ENCODE peak calls at places on chromosome 22, in four cellular contexts. One of them, this sample, is unnamed.

GRCh38 chr22:35742342-35743100 is 24.8 kb downstream of the APOL5 start:
- DNase-seq in CD4-positive, alpha-beta memory T cell: no peak
- DNase-seq in neural progenitor cell: no peak
- DNase-seq in GM12865: no peak
- DNase-seq in this sample: no peak

GRCh38 chr22:44917372-44918165 is 92.2 kb downstream of the PHF21B start:
- DNase-seq in CD4-positive, alpha-beta memory T cell: no peak
- DNase-seq in neural progenitor cell: no peak
- DNase-seq in GM12865: no peak
- DNase-seq in this sample: peak

GRCh38 chr22:19855504-19856409 is 1.1 kb upstream of the GNB1L start:
- DNase-seq in CD4-positive, alpha-beta memory T cell: peak
- DNase-seq in neural progenitor cell: no peak
- DNase-seq in GM12865: peak
- DNase-seq in this sample: peak

GRCh38 chr22:22235564-22235963 is 9.0 kb upstream of the VPREB1 start:
- DNase-seq in CD4-positive, alpha-beta memory T cell: peak
- DNase-seq in neural progenitor cell: peak
- DNase-seq in GM12865: peak
- DNase-seq in this sample: peak

GRCh38 chr22:30047364-30047738 is 32.9 kb upstream of the HORMAD2 start:
- DNase-seq in CD4-positive, alpha-beta memory T cell: peak
- DNase-seq in neural progenitor cell: no peak
- DNase-seq in GM12865: peak
- DNase-seq in this sample: peak

GRCh38 chr22:26567610-26568009 is 22.3 kb downstream of the TPST2 start:
- DNase-seq in CD4-positive, alpha-beta memory T cell: no peak
- DNase-seq in neural progenitor cell: no peak
- DNase-seq in GM12865: no peak
- DNase-seq in this sample: no peak

GRCh38 chr22:31680764-31681624 is 19.0 kb upstream of the PISD start:
- DNase-seq in CD4-positive, alpha-beta memory T cell: no peak
- DNase-seq in neural progenitor cell: no peak
- DNase-seq in GM12865: no peak
- DNase-seq in this sample: no peak

GRCh38 chr22:44664149-44664548 is 37.9 kb upstream of the PRR5 start:
- DNase-seq in CD4-positive, alpha-beta memory T cell: peak
- DNase-seq in neural progenitor cell: no peak
- DNase-seq in GM12865: peak
- DNase-seq in this sample: no peak

GRCh38 chr22:23281406-23282088 is 101.2 kb downstream of the BCR start:
- DNase-seq in CD4-positive, alpha-beta memory T cell: peak
- DNase-seq in neural progenitor cell: peak
- DNase-seq in GM12865: peak
- DNase-seq in this sample: peak

GRCh38 chr22:39908121-39908520 is 7.2 kb downstream of the GRAP2 start:
- DNase-seq in CD4-positive, alpha-beta memory T cell: no peak
- DNase-seq in neural progenitor cell: peak
- DNase-seq in GM12865: no peak
- DNase-seq in this sample: no peak
- H3K4me3 ChIP-seq in CD4-positive, alpha-beta memory T cell: peak
- H3K4me3 ChIP-seq in neural progenitor cell: no peak
- H3K4me3 ChIP-seq in GM12865: no peak
- H3K4me3 ChIP-seq in this sample: no peak

DNA sequence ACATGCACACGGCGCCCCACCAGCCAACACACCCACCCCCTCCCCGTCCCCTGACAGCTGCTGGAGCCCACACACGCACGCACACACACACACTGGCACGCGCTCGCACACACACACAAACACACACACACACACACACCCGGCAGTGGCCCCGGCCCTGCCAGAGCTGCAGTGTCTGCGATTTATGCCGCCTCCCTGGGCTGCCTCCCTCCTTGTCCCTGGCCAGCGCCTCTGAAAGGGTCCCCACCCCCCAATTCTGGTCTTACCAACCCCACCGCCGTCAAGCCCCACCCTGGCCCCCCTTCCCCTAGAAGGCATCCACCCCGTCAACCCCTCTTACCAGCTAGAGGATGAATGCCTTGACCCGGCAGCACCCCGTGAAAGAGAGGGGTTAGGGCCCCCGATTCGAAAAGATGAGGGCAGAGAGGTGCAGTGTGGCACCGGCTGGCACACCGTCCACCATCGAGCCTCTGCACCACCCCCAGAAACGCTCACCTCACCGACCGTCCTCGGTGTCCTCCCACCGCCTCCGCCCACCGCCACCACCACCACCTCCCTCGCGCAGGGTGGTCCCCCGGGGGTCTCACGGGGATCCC is 649 bp downstream of the ELFN2 start:
- DNase-seq in CD4-positive, alpha-beta memory T cell: no peak
- DNase-seq in neural progenitor cell: no peak
- DNase-seq in GM12865: no peak
- DNase-seq in this sample: no peak
- H3K4me3 ChIP-seq in CD4-positive, alpha-beta memory T cell: no peak
- H3K4me3 ChIP-seq in neural progenitor cell: peak
- H3K4me3 ChIP-seq in GM12865: no peak
- H3K4me3 ChIP-seq in this sample: peak

GRCh38 chr22:40416267-40416570 is 45.8 kb downstream of the SGSM3 start:
- DNase-seq in CD4-positive, alpha-beta memory T cell: no peak
- DNase-seq in neural progenitor cell: no peak
- DNase-seq in GM12865: no peak
- DNase-seq in this sample: no peak

GRCh38 chr22:40413873-40414272 is 43.5 kb downstream of the SGSM3 start:
- DNase-seq in CD4-positive, alpha-beta memory T cell: no peak
- DNase-seq in neural progenitor cell: no peak
- DNase-seq in GM12865: no peak
- DNase-seq in this sample: no peak

GRCh38 chr22:40415531-40416266 is 45.3 kb downstream of the SGSM3 start:
- DNase-seq in CD4-positive, alpha-beta memory T cell: no peak
- DNase-seq in neural progenitor cell: no peak
- DNase-seq in GM12865: peak
- DNase-seq in this sample: peak

GRCh38 chr22:40414306-40414705 is 43.9 kb downstream of the SGSM3 start:
- DNase-seq in CD4-positive, alpha-beta memory T cell: no peak
- DNase-seq in neural progenitor cell: no peak
- DNase-seq in GM12865: no peak
- DNase-seq in this sample: no peak

GRCh38 chr22:40414838-40415505 is 44.6 kb downstream of the SGSM3 start:
- DNase-seq in CD4-positive, alpha-beta memory T cell: no peak
- DNase-seq in neural progenitor cell: no peak
- DNase-seq in GM12865: peak
- DNase-seq in this sample: peak
- H3K4me3 ChIP-seq in CD4-positive, alpha-beta memory T cell: no peak
- H3K4me3 ChIP-seq in neural progenitor cell: no peak
- H3K4me3 ChIP-seq in GM12865: no peak
- H3K4me3 ChIP-seq in this sample: no peak

GRCh38 chr22:38649841-38650522 is 6.2 kb downstream of the FAM227A start:
- DNase-seq in CD4-positive, alpha-beta memory T cell: no peak
- DNase-seq in neural progenitor cell: no peak
- DNase-seq in GM12865: no peak
- DNase-seq in this sample: no peak

GRCh38 chr22:38641476-38641875 is 14.7 kb downstream of the FAM227A start:
- DNase-seq in CD4-positive, alpha-beta memory T cell: no peak
- DNase-seq in neural progenitor cell: no peak
- DNase-seq in GM12865: no peak
- DNase-seq in this sample: no peak

GRCh38 chr22:38645430-38645829 is 10.8 kb downstream of the FAM227A start:
- DNase-seq in CD4-positive, alpha-beta memory T cell: no peak
- DNase-seq in neural progenitor cell: no peak
- DNase-seq in GM12865: no peak
- DNase-seq in this sample: no peak
- H3K4me3 ChIP-seq in CD4-positive, alpha-beta memory T cell: no peak
- H3K4me3 ChIP-seq in neural progenitor cell: no peak
- H3K4me3 ChIP-seq in GM12865: no peak
- H3K4me3 ChIP-seq in this sample: no peak

GRCh38 chr22:43409800-43410199 is 2.0 kb upstream of the MPPED1 start:
- DNase-seq in CD4-positive, alpha-beta memory T cell: no peak
- DNase-seq in neural progenitor cell: no peak
- DNase-seq in GM12865: no peak
- DNase-seq in this sample: peak

GRCh38 chr22:43411040-43411919 is 534 bp upstream of the MPPED1 start:
- DNase-seq in CD4-positive, alpha-beta memory T cell: no peak
- DNase-seq in neural progenitor cell: peak
- DNase-seq in GM12865: no peak
- DNase-seq in this sample: peak

GRCh38 chr22:43412808-43413785 is 1.3 kb downstream of the MPPED1 start:
- DNase-seq in CD4-positive, alpha-beta memory T cell: no peak
- DNase-seq in neural progenitor cell: peak
- DNase-seq in GM12865: no peak
- DNase-seq in this sample: peak

GRCh38 chr22:43413826-43414225 is 2.0 kb downstream of the MPPED1 start:
- DNase-seq in CD4-positive, alpha-beta memory T cell: no peak
- DNase-seq in neural progenitor cell: no peak
- DNase-seq in GM12865: no peak
- DNase-seq in this sample: no peak

GRCh38 chr22:43411981-43412807 is at the start of gene MPPED1:
- DNase-seq in CD4-positive, alpha-beta memory T cell: no peak
- DNase-seq in neural progenitor cell: peak
- DNase-seq in GM12865: no peak
- DNase-seq in this sample: peak
- H3K4me3 ChIP-seq in CD4-positive, alpha-beta memory T cell: no peak
- H3K4me3 ChIP-seq in neural progenitor cell: peak
- H3K4me3 ChIP-seq in GM12865: no peak
- H3K4me3 ChIP-seq in this sample: peak

GRCh38 chr22:32805586-32805881 is 4.0 kb downstream of the TIMP3 start:
- DNase-seq in CD4-positive, alpha-beta memory T cell: no peak
- DNase-seq in neural progenitor cell: no peak
- DNase-seq in GM12865: no peak
- DNase-seq in this sample: no peak

GRCh38 chr22:32804036-32804435 is 2.5 kb downstream of the TIMP3 start:
- DNase-seq in CD4-positive, alpha-beta memory T cell: no peak
- DNase-seq in neural progenitor cell: no peak
- DNase-seq in GM12865: no peak
- DNase-seq in this sample: no peak

GRCh38 chr22:32803020-32803758 is 1.7 kb downstream of the TIMP3 start:
- DNase-seq in CD4-positive, alpha-beta memory T cell: no peak
- DNase-seq in neural progenitor cell: peak
- DNase-seq in GM12865: no peak
- DNase-seq in this sample: peak

GRCh38 chr22:32806296-32806695 is 4.8 kb downstream of the TIMP3 start:
- DNase-seq in CD4-positive, alpha-beta memory T cell: no peak
- DNase-seq in neural progenitor cell: no peak
- DNase-seq in GM12865: no peak
- DNase-seq in this sample: no peak

DNA sequence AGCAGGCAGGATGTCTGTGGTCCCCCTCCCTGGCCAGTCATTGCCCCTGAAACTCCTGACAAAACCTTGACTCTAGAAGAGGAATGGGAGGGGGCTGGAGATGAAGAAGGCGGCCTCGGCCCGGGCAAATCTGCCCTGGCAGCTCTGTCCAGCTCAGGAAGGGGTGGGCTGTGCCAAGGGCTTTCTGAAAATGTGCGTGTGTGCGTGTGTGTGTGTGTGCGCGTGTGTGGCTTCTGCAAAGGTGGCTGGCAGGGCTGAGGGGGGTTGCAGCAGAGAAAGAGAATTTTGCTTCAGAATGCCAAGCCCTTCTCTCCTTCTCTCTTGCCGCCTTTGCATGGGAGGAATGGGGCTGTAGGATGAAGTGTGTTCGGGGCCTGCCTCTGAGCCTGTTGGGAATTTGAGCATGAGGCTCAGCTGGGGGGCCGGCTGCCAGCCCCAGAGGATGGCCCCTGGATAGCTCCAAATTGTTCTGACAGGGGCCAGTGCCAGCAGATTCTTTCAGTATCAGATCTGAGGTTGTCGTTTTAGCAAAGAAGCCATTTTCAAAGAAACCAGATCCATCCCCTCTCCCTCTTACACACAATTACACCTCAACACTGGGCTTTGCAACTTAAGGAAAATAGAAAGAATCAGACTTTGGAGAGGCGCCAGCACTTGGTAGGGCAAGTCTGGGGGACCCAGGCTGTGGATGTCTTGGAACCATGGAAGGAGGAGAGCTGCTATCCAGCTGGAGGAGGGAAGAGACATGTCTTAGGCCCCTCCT is 3.5 kb downstream of the TIMP3 start:
- DNase-seq in CD4-positive, alpha-beta memory T cell: no peak
- DNase-seq in neural progenitor cell: peak
- DNase-seq in GM12865: no peak
- DNase-seq in this sample: no peak
- H3K4me3 ChIP-seq in CD4-positive, alpha-beta memory T cell: no peak
- H3K4me3 ChIP-seq in neural progenitor cell: peak
- H3K4me3 ChIP-seq in GM12865: no peak
- H3K4me3 ChIP-seq in this sample: no peak

DNA sequence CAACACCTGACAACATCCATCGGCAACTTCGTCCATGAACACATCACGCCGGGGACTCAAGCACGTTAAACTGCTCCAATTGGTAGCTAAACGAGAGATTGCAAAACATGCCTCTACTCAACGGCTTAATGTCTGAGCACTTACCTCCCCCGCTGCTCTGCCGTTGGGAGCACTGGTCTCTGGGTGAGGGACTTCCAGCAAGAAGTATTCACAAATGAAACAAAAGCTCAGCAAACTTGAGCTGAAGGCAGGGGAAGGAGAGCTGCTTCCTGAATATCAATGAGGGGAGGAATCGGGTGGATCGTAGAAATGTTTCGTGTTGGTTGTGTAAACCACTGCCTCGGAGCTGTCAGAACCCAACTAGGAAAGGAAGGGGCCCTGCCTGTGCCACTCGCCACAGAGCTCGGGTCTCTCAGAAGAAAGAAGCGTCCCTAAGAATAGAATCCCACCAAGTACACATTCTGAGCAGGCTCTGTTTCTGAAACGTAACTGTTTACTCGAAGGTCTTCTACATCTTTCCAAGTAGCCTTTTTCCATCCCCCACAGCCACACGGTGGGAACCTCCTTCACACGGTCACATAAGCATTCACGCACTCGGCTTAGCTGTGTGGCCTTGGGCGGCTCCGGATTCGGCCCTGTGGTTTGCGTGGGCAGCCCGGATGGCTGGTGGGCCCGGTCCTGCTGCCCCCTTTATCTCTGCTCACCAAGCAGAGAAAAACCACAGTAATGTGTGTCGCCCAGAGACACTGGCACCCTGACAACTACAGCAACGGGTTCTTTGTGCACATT is at the start of gene MLC1:
- DNase-seq in CD4-positive, alpha-beta memory T cell: no peak
- DNase-seq in neural progenitor cell: no peak
- DNase-seq in GM12865: no peak
- DNase-seq in this sample: peak
- H3K4me3 ChIP-seq in CD4-positive, alpha-beta memory T cell: no peak
- H3K4me3 ChIP-seq in neural progenitor cell: no peak
- H3K4me3 ChIP-seq in GM12865: no peak
- H3K4me3 ChIP-seq in this sample: no peak

GRCh38 chr22:46774456-46775363 is 12.3 kb downstream of the TBC1D22A start:
- DNase-seq in CD4-positive, alpha-beta memory T cell: no peak
- DNase-seq in neural progenitor cell: no peak
- DNase-seq in GM12865: peak
- DNase-seq in this sample: no peak
- H3K4me3 ChIP-seq in CD4-positive, alpha-beta memory T cell: no peak
- H3K4me3 ChIP-seq in neural progenitor cell: no peak
- H3K4me3 ChIP-seq in GM12865: peak
- H3K4me3 ChIP-seq in this sample: no peak